ENCODE peak calls at places on chromosomes 6 and 20, in seven cellular contexts. D, A, W, J, P, Z and X are unnamed samples.

GRCh38 chr20:16707674-16708073 is 22.2 kb upstream of the SNRPB2 start:
- ATAC-seq in D (no peak), A (no peak), W (no peak), J (no peak), P (no peak), Z (no peak), X (no peak)

GRCh38 chr6:44735631-44735963 is 348.1 kb downstream of the CDC5L start:
- ATAC-seq in D (no peak), A (no peak), W (no peak), J (no peak), P (no peak), Z (peak), X (no peak)

GRCh38 chr20:53040678-53041674 is 68.8 kb downstream of the TSHZ2 start:
- ATAC-seq in D (peak), A (no peak), W (no peak), J (no peak), P (peak), Z (no peak), X (peak)

GRCh38 chr6:106572436-106572835 is 56.9 kb downstream of the RTN4IP1 start:
- ATAC-seq in D (no peak), A (no peak), W (no peak), J (no peak), P (no peak), Z (no peak), X (no peak)

GRCh38 chr6:76441850-76442249 is 369.4 kb upstream of the IMPG1 start:
- ATAC-seq in D (no peak), A (no peak), W (no peak), J (no peak), P (no peak), Z (no peak), X (no peak)

GRCh38 chr20:3051385-3052019 is 5.7 kb downstream of the MRPS26 start:
- ATAC-seq in D (no peak), A (peak), W (no peak), J (no peak), P (no peak), Z (no peak), X (no peak)

GRCh38 chr20:25148181-25148981 is 47.1 kb upstream of the ENTPD6 start:
- ATAC-seq in D (peak), A (peak), W (peak), J (peak), P (peak), Z (peak), X (peak)

GRCh38 chr6:1903780-1904493 is 294.2 kb downstream of the FOXC1 start:
- ATAC-seq in D (no peak), A (no peak), W (no peak), J (no peak), P (peak), Z (no peak), X (no peak)

GRCh38 chr6:138562691-138563090 is 63.4 kb upstream of the NHSL1 start:
- ATAC-seq in D (no peak), A (no peak), W (no peak), J (no peak), P (no peak), Z (no peak), X (no peak)

GRCh38 chr20:35663813-35664543 is 722 bp downstream of the CPNE1 start:
- ATAC-seq in D (peak), A (peak), W (peak), J (peak), P (peak), Z (peak), X (peak)

GRCh38 chr6:141077355-141078333 is 1055.1 kb upstream of the GJE1 start:
- ATAC-seq in D (no peak), A (peak), W (no peak), J (no peak), P (no peak), Z (peak), X (no peak)

GRCh38 chr6:130935978-130936377 is 108.8 kb downstream of the SMLR1 start:
- ATAC-seq in D (no peak), A (no peak), W (no peak), J (no peak), P (no peak), Z (no peak), X (no peak)

GRCh38 chr6:2632368-2632767 is 118.4 kb downstream of the MYLK4 start:
- ATAC-seq in D (peak), A (no peak), W (no peak), J (no peak), P (peak), Z (no peak), X (no peak)

GRCh38 chr6:16321341-16321710 is 82.9 kb downstream of the GMPR start:
- ATAC-seq in D (no peak), A (no peak), W (no peak), J (no peak), P (no peak), Z (no peak), X (no peak)

GRCh38 chr20:4775322-4776078 is 53.8 kb downstream of the PRND start:
- ATAC-seq in D (no peak), A (no peak), W (no peak), J (no peak), P (no peak), Z (no peak), X (no peak)

GRCh38 chr20:5722927-5723326 is 27.3 kb upstream of the SHLD1 start:
- ATAC-seq in D (no peak), A (peak), W (peak), J (peak), P (no peak), Z (peak), X (no peak)

GRCh38 chr6:27318973-27319372 is 6.9 kb upstream of the POM121L2 start:
- ATAC-seq in D (no peak), A (no peak), W (no peak), J (no peak), P (no peak), Z (no peak), X (no peak)

GRCh38 chr6:157541618-157542404 is 160.8 kb downstream of the ZDHHC14 start:
- ATAC-seq in D (peak), A (no peak), W (no peak), J (no peak), P (no peak), Z (no peak), X (no peak)

GRCh38 chr6:89525786-89526562 is 93.0 kb downstream of the ANKRD6 start:
- ATAC-seq in D (peak), A (no peak), W (no peak), J (no peak), P (no peak), Z (no peak), X (no peak)

GRCh38 chr20:1663917-1664316 is 6.3 kb upstream of the SIRPG start:
- ATAC-seq in D (no peak), A (peak), W (no peak), J (peak), P (no peak), Z (peak), X (no peak)

GRCh38 chr6:2799936-2800527 is 34.8 kb downstream of the WRNIP1 start:
- ATAC-seq in D (peak), A (no peak), W (peak), J (no peak), P (no peak), Z (peak), X (no peak)

GRCh38 chr20:25372584-25373336 is 17.9 kb downstream of the ABHD12 start:
- ATAC-seq in D (no peak), A (no peak), W (no peak), J (no peak), P (no peak), Z (peak), X (no peak)

GRCh38 chr6:44269168-44269920 is 906 bp upstream of the TMEM151B start:
- ATAC-seq in D (no peak), A (no peak), W (no peak), J (no peak), P (no peak), Z (no peak), X (no peak)

GRCh38 chr20:23245553-23246128 is 105.0 kb upstream of the NXT1 start:
- ATAC-seq in D (peak), A (no peak), W (peak), J (no peak), P (peak), Z (peak), X (peak)

GRCh38 chr6:20403766-20404640 is 2.3 kb downstream of the E2F3 start:
- ATAC-seq in D (no peak), A (peak), W (peak), J (peak), P (no peak), Z (peak), X (no peak)

GRCh38 chr20:19692685-19693119 is 65.4 kb upstream of the RIN2 start:
- ATAC-seq in D (peak), A (no peak), W (no peak), J (no peak), P (no peak), Z (no peak), X (no peak)